ENCODE peak calls at places on chromosomes 13 and 19, in ten cellular contexts. B is SHP77; L is SW 1271; C is hypothalamus; H is B cell; M is stimulated activated CD8-positive, alpha-beta memory T cell treated with anti-CD3 and anti-CD28 coated beads, Interleukin-7, amount 100 ng/mL, for 1 hour; Z is AML-193; U is sciatic nerve; V is activated CD4-positive, alpha-beta T cell treated with anti-CD3 and anti-CD28 coated beads, Interleukin-2, amount 50 U/mL, for 24 hours; F is left cardiac atrium. R is an unnamed sample.

GRCh38 chr13:52348983-52349780 is 56.8 kb downstream of the THSD1 start:
- DNase-seq in H (no peak), L (peak), V (no peak), U (no peak), C (no peak), M (no peak), F (no peak), B (no peak), Z (no peak), R (no peak)

GRCh38 chr19:11626252-11626651 is 29.0 kb downstream of the ZNF627 start:
- DNase-seq in H (no peak), Z (no peak), C (peak), F (no peak), L (no peak), U (no peak), B (no peak), M (no peak), V (no peak), R (no peak)

GRCh38 chr19:30719189-30719990 is 347.2 kb downstream of the ZNF536 start:
- DNase-seq in M (no peak), L (no peak), Z (no peak), C (peak), V (no peak), H (peak), U (peak), F (peak), B (no peak), R (no peak)

GRCh38 chr19:17751103-17751911 is at the start of gene FCHO1:
- DNase-seq in L (no peak), H (peak), F (peak), M (peak), U (no peak), V (peak), Z (peak), C (peak), B (no peak), R (peak)

GRCh38 chr13:79966502-79966901 is 374.4 kb downstream of the SPRY2 start:
- DNase-seq in H (no peak), L (no peak), V (no peak), U (no peak), Z (no peak), F (no peak), M (no peak), C (no peak), B (no peak), R (no peak)

GRCh38 chr19:8148410-8149231 is 771 bp downstream of the FBN3 start:
- DNase-seq in H (peak), B (no peak), U (no peak), L (no peak), M (no peak), C (no peak), F (no peak), Z (no peak), V (no peak), R (no peak)

GRCh38 chr19:51365211-51366049 is 758 bp downstream of the ETFB start:
- DNase-seq in Z (peak), V (no peak), H (no peak), M (no peak), U (no peak), L (no peak), B (no peak), F (peak), C (no peak), R (no peak)

GRCh38 chr13:33992891-33993336 is 175.0 kb downstream of the RFC3 start:
- DNase-seq in B (peak), C (no peak), F (no peak), M (no peak), U (no peak), L (no peak), V (no peak), H (no peak), Z (no peak), R (no peak)

GRCh38 chr13:112096959-112097358 is 30.0 kb downstream of the SOX1 start:
- DNase-seq in M (no peak), V (no peak), F (no peak), Z (no peak), B (no peak), H (no peak), C (no peak), L (no peak), U (no peak), R (no peak)

GRCh38 chr19:50172726-50173125 is 9.6 kb upstream of the IZUMO2 start:
- DNase-seq in Z (no peak), L (no peak), M (no peak), C (no peak), V (no peak), U (no peak), B (no peak), F (no peak), H (no peak), R (no peak)

GRCh38 chr19:48668332-48668731 is 4.5 kb downstream of the NTN5 start:
- DNase-seq in U (no peak), V (no peak), B (no peak), H (no peak), M (no peak), F (no peak), L (no peak), Z (no peak), C (no peak), R (no peak)

GRCh38 chr19:11194173-11194572 is 3.2 kb downstream of the KANK2 start:
- DNase-seq in B (no peak), H (no peak), F (no peak), L (no peak), C (no peak), V (no peak), U (no peak), M (no peak), Z (no peak), R (no peak)

GRCh38 chr13:38566526-38566925 is 120.4 kb upstream of the FREM2 start:
- DNase-seq in H (no peak), V (no peak), F (no peak), U (no peak), B (peak), M (no peak), Z (no peak), C (no peak), L (no peak), R (no peak)

GRCh38 chr13:102812616-102813287 is 13.8 kb downstream of the BIVM start:
- DNase-seq in B (no peak), U (no peak), H (no peak), V (no peak), L (no peak), F (no peak), C (no peak), Z (no peak), M (no peak), R (no peak)

GRCh38 chr13:79382545-79383275 is 23.3 kb downstream of the RBM26 start:
- DNase-seq in V (no peak), Z (no peak), L (no peak), C (no peak), B (no peak), H (no peak), U (no peak), M (no peak), F (no peak), R (no peak)

GRCh38 chr19:11181488-11181887 is 15.9 kb downstream of the KANK2 start:
- DNase-seq in L (no peak), C (no peak), M (no peak), F (no peak), Z (no peak), B (no peak), U (no peak), H (no peak), V (no peak), R (no peak)

R was measured in central memory CD8-positive, alpha-beta T cell.